ENCODE peak calls at places on chromosomes 7 and 10, in seven cellular contexts. Q is astrocyte; G is COR-L47; U is nephron progenitor cell; T is sciatic nerve; P is D341Med; W is activated T-cell treated with anti-CD3 and anti-CD28 coated beads, Interleukin-2, amount 50 U/mL, for 24 hours. V is an unnamed sample.

GRCh38 chr10:34707656-34708055 is 107.4 kb downstream of the PARD3 start:
- DNase-seq in Q (no peak), G (no peak), U (no peak), T (no peak), P (no peak), W (no peak), V (no peak)

GRCh38 chr10:78944658-78945333 is 124.0 kb upstream of the ZMIZ1 start:
- DNase-seq in Q (peak), G (no peak), U (no peak), T (peak), P (no peak), W (no peak), V (peak)

GRCh38 chr7:138838166-138838565 is 40.2 kb upstream of the ATP6V0A4 start:
- DNase-seq in Q (no peak), G (no peak), U (peak), T (no peak), P (no peak), W (no peak), V (no peak)

GRCh38 chr7:70676243-70676642 is 455.7 kb upstream of the GALNT17 start:
- DNase-seq in Q (no peak), G (no peak), U (no peak), T (no peak), P (no peak), W (no peak), V (no peak)

GRCh38 chr7:26159243-26159642 is 7.2 kb downstream of the NFE2L3 start:
- DNase-seq in Q (peak), G (no peak), U (no peak), T (no peak), P (no peak), W (no peak), V (no peak)

GRCh38 chr7:1152492-1152891 is 7.5 kb downstream of the ZFAND2A start:
- DNase-seq in Q (no peak), G (no peak), U (no peak), T (no peak), P (no peak), W (no peak), V (no peak)

GRCh38 chr10:16690417-16690816 is 126.8 kb downstream of the RSU1 start:
- DNase-seq in Q (no peak), G (no peak), U (no peak), T (no peak), P (no peak), W (no peak), V (no peak)

GRCh38 chr7:132251327-132251659 is 325.0 kb downstream of the PLXNA4 start:
- DNase-seq in Q (no peak), G (peak), U (no peak), T (peak), P (no peak), W (no peak), V (no peak)

GRCh38 chr10:17348111-17349008 is 106.0 kb downstream of the ST8SIA6 start:
- DNase-seq in Q (peak), G (no peak), U (no peak), T (peak), P (peak), W (no peak), V (peak)

GRCh38 chr10:59868974-59869940 is 37.1 kb downstream of the CCDC6 start:
- DNase-seq in Q (no peak), G (no peak), U (no peak), T (no peak), P (no peak), W (no peak), V (no peak)

GRCh38 chr7:122528879-122529481 is 169.9 kb downstream of the RNF133 start:
- DNase-seq in Q (peak), G (peak), U (no peak), T (no peak), P (no peak), W (no peak), V (no peak)

GRCh38 chr7:37081436-37081835 is 357.1 kb upstream of the AOAH start:
- DNase-seq in Q (no peak), G (peak), U (no peak), T (no peak), P (no peak), W (no peak), V (no peak)

GRCh38 chr10:110207805-110208613 is 604 bp downstream of the MXI1 start:
- DNase-seq in Q (no peak), G (no peak), U (peak), T (peak), P (peak), W (peak), V (no peak)

GRCh38 chr10:98572594-98572993 is 125.9 kb upstream of the HPS1 start:
- DNase-seq in Q (no peak), G (no peak), U (no peak), T (no peak), P (no peak), W (no peak), V (no peak)

GRCh38 chr10:132909491-132910071 is 32.8 kb downstream of the CFAP46 start:
- DNase-seq in Q (no peak), G (no peak), U (no peak), T (peak), P (no peak), W (no peak), V (no peak)

GRCh38 chr7:154676422-154677073 is 326.4 kb downstream of the PAXIP1 start:
- DNase-seq in Q (no peak), G (no peak), U (no peak), T (no peak), P (no peak), W (no peak), V (no peak)

GRCh38 chr10:93352638-93353383 is 129.3 kb downstream of the MYOF start:
- DNase-seq in Q (peak), G (no peak), U (peak), T (no peak), P (no peak), W (no peak), V (peak)

GRCh38 chr7:143407296-143408246 is 1.1 kb downstream of the EPHA1 start:
- DNase-seq in Q (no peak), G (no peak), U (no peak), T (no peak), P (no peak), W (peak), V (no peak)

GRCh38 chr10:113087082-113088029 is 137.3 kb downstream of the TCF7L2 start:
- DNase-seq in Q (peak), G (no peak), U (no peak), T (no peak), P (no peak), W (no peak), V (peak)

GRCh38 chr7:156640949-156641485 is 443 bp downstream of the RNF32 start:
- DNase-seq in Q (peak), G (peak), U (no peak), T (peak), P (no peak), W (no peak), V (peak)

GRCh38 chr7:20562461-20562860 is 53.0 kb upstream of the ABCB5 start:
- DNase-seq in Q (peak), G (no peak), U (no peak), T (no peak), P (no peak), W (no peak), V (no peak)

GRCh38 chr10:74786126-74786525 is 40.3 kb upstream of the KAT6B start:
- DNase-seq in Q (no peak), G (no peak), U (no peak), T (no peak), P (no peak), W (no peak), V (no peak)

GRCh38 chr10:118977022-118977599 is 52.4 kb upstream of the NANOS1 start:
- DNase-seq in Q (no peak), G (no peak), U (no peak), T (peak), P (no peak), W (no peak), V (no peak)

GRCh38 chr10:50322075-50322474 is 70.8 kb upstream of the ASAH2 start:
- DNase-seq in Q (peak), G (no peak), U (no peak), T (no peak), P (no peak), W (no peak), V (peak)

GRCh38 chr7:150372271-150373048 is 3.8 kb downstream of the REPIN1 start:
- DNase-seq in Q (no peak), G (no peak), U (no peak), T (no peak), P (no peak), W (no peak), V (no peak)

GRCh38 chr7:34042406-34042805 is 137.1 kb downstream of the BMPER start:
- DNase-seq in Q (peak), G (no peak), U (no peak), T (no peak), P (no peak), W (no peak), V (no peak)

GRCh38 chr7:95687759-95688343 is 84.5 kb upstream of the DYNC1I1 start:
- DNase-seq in Q (no peak), G (peak), U (peak), T (no peak), P (peak), W (no peak), V (peak)

GRCh38 chr7:102225025-102225424 is 61.6 kb upstream of the SH2B2 start:
- DNase-seq in Q (no peak), G (no peak), U (no peak), T (no peak), P (no peak), W (no peak), V (no peak)

GRCh38 chr10:18404530-18404929 is 246.9 kb downstream of the NSUN6 start:
- DNase-seq in Q (no peak), G (no peak), U (no peak), T (no peak), P (no peak), W (no peak), V (no peak)

GRCh38 chr7:18610331-18610948 is 114.9 kb downstream of the HDAC9 start:
- DNase-seq in Q (peak), G (no peak), U (peak), T (no peak), P (no peak), W (no peak), V (peak)

GRCh38 chr10:114665873-114666272 is 7.8 kb upstream of the ABLIM1 start:
- DNase-seq in Q (no peak), G (no peak), U (no peak), T (no peak), P (no peak), W (no peak), V (no peak)

GRCh38 chr7:85186521-85187241 is at the start of gene SEMA3D:
- DNase-seq in Q (peak), G (peak), U (peak), T (peak), P (peak), W (peak), V (peak)

GRCh38 chr7:106731207-106731606 is 70.2 kb upstream of the CCDC71L start:
- DNase-seq in Q (no peak), G (peak), U (no peak), T (no peak), P (no peak), W (no peak), V (no peak)

GRCh38 chr10:99682752-99683151 is 23.4 kb downstream of the ENTPD7 start:
- DNase-seq in Q (no peak), G (no peak), U (no peak), T (no peak), P (no peak), W (no peak), V (no peak)

V was measured in brain microvascular endothelial cell.